ENCODE peak calls at places on chromosomes 7 and 10, in four cellular contexts. One of them, this sample, is unnamed.
A peak's percentile ranks its signal among the peaks of the same experiment; 100 is the strongest.

GRCh38 chr10:73916761-73917470 is 6.0 kb downstream of the PLAU start:
- DNase-seq in HTR-8/SVneo: no peak
- DNase-seq in AG08396: no peak
- DNase-seq in kidney tubule cell: peak; percentile 65
- DNase-seq in this sample: no peak

GRCh38 chr10:25017661-25018060 is 1.2 kb downstream of the THNSL1 start:
- DNase-seq in HTR-8/SVneo: no peak
- DNase-seq in AG08396: no peak
- DNase-seq in kidney tubule cell: no peak
- DNase-seq in this sample: no peak

GRCh38 chr10:61024801-61025201 is 80.8 kb upstream of the RHOBTB1 start:
- DNase-seq in HTR-8/SVneo: no peak
- DNase-seq in AG08396: peak; percentile 46
- DNase-seq in kidney tubule cell: peak; percentile 19
- DNase-seq in this sample: no peak

GRCh38 chr7:105849122-105849855 is 27.1 kb downstream of the ATXN7L1 start:
- DNase-seq in HTR-8/SVneo: peak; percentile 22
- DNase-seq in AG08396: no peak
- DNase-seq in kidney tubule cell: peak; percentile 80
- DNase-seq in this sample: no peak

GRCh38 chr7:50156163-50156562 is 63.1 kb upstream of the ZPBP start:
- DNase-seq in HTR-8/SVneo: no peak
- DNase-seq in AG08396: no peak
- DNase-seq in kidney tubule cell: no peak
- DNase-seq in this sample: no peak

GRCh38 chr7:48438196-48438595 is 266.9 kb downstream of the ABCA13 start:
- DNase-seq in HTR-8/SVneo: no peak
- DNase-seq in AG08396: no peak
- DNase-seq in kidney tubule cell: no peak
- DNase-seq in this sample: no peak

GRCh38 chr10:1117651-1118050 is 61.5 kb downstream of the WDR37 start:
- DNase-seq in HTR-8/SVneo: no peak
- DNase-seq in AG08396: no peak
- DNase-seq in kidney tubule cell: no peak
- DNase-seq in this sample: no peak

GRCh38 chr10:113651021-113651420 is 12.8 kb downstream of the NRAP start:
- DNase-seq in HTR-8/SVneo: no peak
- DNase-seq in AG08396: no peak
- DNase-seq in kidney tubule cell: peak; percentile 43
- DNase-seq in this sample: no peak

GRCh38 chr7:6652446-6653011 is 15.4 kb downstream of the ZNF316 start:
- DNase-seq in HTR-8/SVneo: no peak
- DNase-seq in AG08396: peak; percentile 18
- DNase-seq in kidney tubule cell: no peak
- DNase-seq in this sample: no peak

GRCh38 chr7:29839302-29839701 is 33.0 kb downstream of the WIPF3 start:
- DNase-seq in HTR-8/SVneo: peak; percentile 15
- DNase-seq in AG08396: peak; percentile 63
- DNase-seq in kidney tubule cell: peak; percentile 34
- DNase-seq in this sample: no peak

GRCh38 chr7:151575471-151575870 is 55.8 kb upstream of the RHEB start:
- DNase-seq in HTR-8/SVneo: no peak
- DNase-seq in AG08396: no peak
- DNase-seq in kidney tubule cell: no peak
- DNase-seq in this sample: no peak

GRCh38 chr10:95697429-95697828 is 3.7 kb upstream of the TCTN3 start:
- DNase-seq in HTR-8/SVneo: no peak
- DNase-seq in AG08396: no peak
- DNase-seq in kidney tubule cell: no peak
- DNase-seq in this sample: no peak

GRCh38 chr10:95650232-95650631 is 6.3 kb downstream of the ALDH18A1 start:
- DNase-seq in HTR-8/SVneo: no peak
- DNase-seq in AG08396: no peak
- DNase-seq in kidney tubule cell: no peak
- DNase-seq in this sample: no peak

GRCh38 chr7:155644971-155645509 is 579 bp downstream of the RBM33 start:
- DNase-seq in HTR-8/SVneo: peak; percentile 12
- DNase-seq in AG08396: peak; percentile 54
- DNase-seq in kidney tubule cell: peak; percentile 34
- DNase-seq in this sample: peak; percentile 55

GRCh38 chr7:106166651-106167342 is 54.7 kb upstream of the SYPL1 start:
- DNase-seq in HTR-8/SVneo: peak; percentile 47
- DNase-seq in AG08396: peak; percentile 72
- DNase-seq in kidney tubule cell: peak; percentile 67
- DNase-seq in this sample: peak; percentile 63

GRCh38 chr7:47078241-47078640 is 503.7 kb downstream of the TNS3 start:
- DNase-seq in HTR-8/SVneo: no peak
- DNase-seq in AG08396: no peak
- DNase-seq in kidney tubule cell: no peak
- DNase-seq in this sample: no peak

GRCh38 chr10:79347894-79348639 is 798 bp downstream of the PPIF start:
- DNase-seq in HTR-8/SVneo: peak; percentile 66
- DNase-seq in AG08396: peak; percentile 83
- DNase-seq in kidney tubule cell: peak; percentile 71
- DNase-seq in this sample: peak; percentile 71

GRCh38 chr10:70956029-70956759 is 67.8 kb upstream of the PCBD1 start:
- DNase-seq in HTR-8/SVneo: no peak
- DNase-seq in AG08396: no peak
- DNase-seq in kidney tubule cell: no peak
- DNase-seq in this sample: no peak

GRCh38 chr10:119706521-119707278 is 19.1 kb upstream of the INPP5F start:
- DNase-seq in HTR-8/SVneo: no peak
- DNase-seq in AG08396: no peak
- DNase-seq in kidney tubule cell: no peak
- DNase-seq in this sample: no peak

GRCh38 chr10:10956681-10957225 is 60.9 kb upstream of the CELF2 start:
- DNase-seq in HTR-8/SVneo: no peak
- DNase-seq in AG08396: no peak
- DNase-seq in kidney tubule cell: no peak
- DNase-seq in this sample: no peak

GRCh38 chr10:48343871-48344598 is 37.6 kb downstream of the MAPK8 start:
- DNase-seq in HTR-8/SVneo: no peak
- DNase-seq in AG08396: no peak
- DNase-seq in kidney tubule cell: no peak
- DNase-seq in this sample: no peak

This sample was measured in germinal center.